ENCODE peak calls at places on chromosomes 6 and 20, in ten cellular contexts. L is astrocyte of the spinal cord, S is fibroblast of lung, D is Calu3, P is brain microvascular endothelial cell, U is GM20000, Z is endothelial cell, X is AG04450, Q is ovary, W is breast epithelium. M is an unnamed sample.

GRCh38 chr6:127999032-127999431 is 98.2 kb upstream of the THEMIS start:
- DNase-seq in L (no peak), S (no peak), D (no peak), P (no peak), U (no peak), Z (no peak), X (no peak), Q (no peak), W (no peak), M (no peak)

GRCh38 chr20:54601831-54602515 is 126.6 kb downstream of the DOK5 start:
- DNase-seq in L (no peak), S (no peak), D (no peak), P (no peak), U (no peak), Z (no peak), X (no peak), Q (no peak), W (no peak), M (no peak)

GRCh38 chr20:20204326-20204725 is 152.0 kb downstream of the CFAP61 start:
- DNase-seq in L (no peak), S (no peak), D (no peak), P (no peak), U (no peak), Z (no peak), X (no peak), Q (no peak), W (no peak), M (no peak)

GRCh38 chr6:151451950-151452749 is at the start of gene RMND1:
- DNase-seq in L (peak), S (peak), D (peak), P (peak), U (peak), Z (peak), X (peak), Q (peak), W (peak), M (peak)

GRCh38 chr6:69867075-69867911 is 937 bp downstream of the COL19A1 start:
- DNase-seq in L (peak), S (peak), D (peak), P (peak), U (peak), Z (peak), X (no peak), Q (peak), W (no peak), M (peak)

GRCh38 chr20:63536241-63536977 is 767 bp downstream of the PTK6 start:
- DNase-seq in L (peak), S (peak), D (peak), P (peak), U (no peak), Z (peak), X (no peak), Q (no peak), W (peak), M (no peak)

GRCh38 chr20:59938696-59939051 is 1.4 kb downstream of the PPP1R3D start:
- DNase-seq in L (no peak), S (no peak), D (no peak), P (no peak), U (no peak), Z (no peak), X (no peak), Q (no peak), W (no peak), M (no peak)

GRCh38 chr20:12063106-12063505 is 145.4 kb downstream of the BTBD3 start:
- DNase-seq in L (no peak), S (no peak), D (no peak), P (no peak), U (no peak), Z (no peak), X (no peak), Q (no peak), W (no peak), M (no peak)

GRCh38 chr6:115551510-115551909 is 509.2 kb downstream of the FRK start:
- DNase-seq in L (no peak), S (peak), D (no peak), P (no peak), U (no peak), Z (no peak), X (no peak), Q (no peak), W (no peak), M (no peak)

GRCh38 chr6:6244624-6245023 is 75.8 kb downstream of the F13A1 start:
- DNase-seq in L (no peak), S (no peak), D (no peak), P (no peak), U (no peak), Z (no peak), X (no peak), Q (no peak), W (no peak), M (no peak)

GRCh38 chr6:25334793-25335192 is 55.6 kb downstream of the CARMIL1 start:
- DNase-seq in L (no peak), S (no peak), D (no peak), P (no peak), U (peak), Z (no peak), X (no peak), Q (no peak), W (no peak), M (no peak)

GRCh38 chr6:64815718-64816117 is 891.3 kb downstream of the EYS start:
- DNase-seq in L (peak), S (peak), D (no peak), P (no peak), U (no peak), Z (no peak), X (no peak), Q (no peak), W (no peak), M (no peak)

GRCh38 chr20:57756921-57757320 is 47.1 kb upstream of the PMEPA1 start:
- DNase-seq in L (no peak), S (no peak), D (no peak), P (no peak), U (no peak), Z (no peak), X (no peak), Q (no peak), W (no peak), M (no peak)

GRCh38 chr6:147135211-147135672 is 69.0 kb upstream of the STXBP5 start:
- DNase-seq in L (peak), S (peak), D (no peak), P (peak), U (no peak), Z (no peak), X (peak), Q (no peak), W (no peak), M (no peak)

GRCh38 chr6:43477235-43478007 is at the start of gene TJAP1:
- DNase-seq in L (peak), S (peak), D (peak), P (peak), U (peak), Z (peak), X (peak), Q (peak), W (peak), M (peak)

GRCh38 chr20:11511816-11512215 is 405.9 kb upstream of the BTBD3 start:
- DNase-seq in L (peak), S (no peak), D (no peak), P (no peak), U (no peak), Z (no peak), X (no peak), Q (no peak), W (no peak), M (no peak)

GRCh38 chr20:48236001-48236400 is 450.7 kb upstream of the SULF2 start:
- DNase-seq in L (no peak), S (no peak), D (no peak), P (no peak), U (no peak), Z (no peak), X (no peak), Q (no peak), W (no peak), M (no peak)

GRCh38 chr6:54244430-54244829 is 63.8 kb upstream of the TINAG start:
- DNase-seq in L (peak), S (peak), D (no peak), P (no peak), U (peak), Z (no peak), X (no peak), Q (no peak), W (no peak), M (no peak)

GRCh38 chr20:8389381-8390368 is 257.6 kb downstream of the PLCB1 start:
- DNase-seq in L (peak), S (peak), D (no peak), P (no peak), U (peak), Z (no peak), X (peak), Q (no peak), W (no peak), M (no peak)

GRCh38 chr6:53066059-53066406 is 829 bp downstream of the FBXO9 start:
- DNase-seq in L (peak), S (peak), D (peak), P (no peak), U (peak), Z (peak), X (no peak), Q (peak), W (no peak), M (no peak)

GRCh38 chr6:16236648-16237199 is 1.7 kb upstream of the GMPR start:
- DNase-seq in L (peak), S (peak), D (no peak), P (peak), U (peak), Z (no peak), X (peak), Q (no peak), W (peak), M (no peak)

GRCh38 chr6:168583821-168584220 is 142.8 kb downstream of the SMOC2 start:
- DNase-seq in L (no peak), S (no peak), D (no peak), P (no peak), U (no peak), Z (no peak), X (no peak), Q (no peak), W (no peak), M (no peak)

GRCh38 chr6:18263561-18264337 is 581 bp downstream of the DEK start:
- DNase-seq in L (peak), S (peak), D (peak), P (no peak), U (no peak), Z (peak), X (no peak), Q (peak), W (no peak), M (peak)

GRCh38 chr6:166520905-166521834 is 65.3 kb downstream of the RAMACL start:
- DNase-seq in L (peak), S (peak), D (no peak), P (peak), U (no peak), Z (no peak), X (no peak), Q (no peak), W (no peak), M (no peak)

GRCh38 chr20:54680872-54681297 is 205.5 kb downstream of the DOK5 start:
- DNase-seq in L (peak), S (peak), D (peak), P (peak), U (peak), Z (peak), X (no peak), Q (peak), W (no peak), M (peak)

GRCh38 chr20:47205577-47206123 is 150.8 kb downstream of the ZMYND8 start:
- DNase-seq in L (peak), S (peak), D (peak), P (peak), U (peak), Z (peak), X (peak), Q (peak), W (no peak), M (no peak)

GRCh38 chr20:63080411-63080810 is 73.6 kb upstream of the BHLHE23 start:
- DNase-seq in L (no peak), S (no peak), D (no peak), P (no peak), U (no peak), Z (no peak), X (no peak), Q (no peak), W (no peak), M (no peak)

GRCh38 chr6:107466062-107466461 is 6.7 kb upstream of the PDSS2 start:
- DNase-seq in L (no peak), S (no peak), D (no peak), P (no peak), U (no peak), Z (no peak), X (no peak), Q (no peak), W (no peak), M (no peak)

GRCh38 chr6:119428647-119429046 is 79.1 kb upstream of the MAN1A1 start:
- DNase-seq in L (no peak), S (no peak), D (no peak), P (no peak), U (no peak), Z (no peak), X (no peak), Q (no peak), W (no peak), M (no peak)

GRCh38 chr20:36482044-36482473 is 59.3 kb upstream of the MYL9 start:
- DNase-seq in L (no peak), S (no peak), D (no peak), P (no peak), U (no peak), Z (no peak), X (no peak), Q (no peak), W (no peak), M (no peak)

GRCh38 chr6:99614430-99615161 is 8.0 kb downstream of the PRDM13 start:
- DNase-seq in L (no peak), S (no peak), D (peak), P (no peak), U (peak), Z (no peak), X (no peak), Q (no peak), W (no peak), M (no peak)

GRCh38 chr6:129184808-129185366 is 301.9 kb downstream of the LAMA2 start:
- DNase-seq in L (peak), S (peak), D (no peak), P (no peak), U (no peak), Z (no peak), X (no peak), Q (no peak), W (no peak), M (no peak)

GRCh38 chr6:12548526-12548925 is 168.0 kb upstream of the PHACTR1 start:
- DNase-seq in L (peak), S (no peak), D (no peak), P (peak), U (no peak), Z (no peak), X (no peak), Q (no peak), W (no peak), M (no peak)

GRCh38 chr20:17648782-17649730 is 33.0 kb downstream of the RRBP1 start:
- DNase-seq in L (peak), S (no peak), D (peak), P (no peak), U (peak), Z (peak), X (no peak), Q (no peak), W (no peak), M (no peak)

GRCh38 chr20:43983904-43984361 is 69.3 kb downstream of the TOX2 start:
- DNase-seq in L (no peak), S (no peak), D (no peak), P (no peak), U (no peak), Z (no peak), X (no peak), Q (no peak), W (no peak), M (no peak)

GRCh38 chr20:62370115-62370806 is 3.1 kb upstream of the LAMA5 start:
- DNase-seq in L (peak), S (peak), D (no peak), P (no peak), U (no peak), Z (no peak), X (no peak), Q (no peak), W (no peak), M (no peak)

GRCh38 chr20:40771848-40772247 is 82.8 kb upstream of the MAFB start:
- DNase-seq in L (no peak), S (no peak), D (no peak), P (no peak), U (no peak), Z (no peak), X (no peak), Q (no peak), W (no peak), M (no peak)

GRCh38 chr6:151321438-151321837 is 69.9 kb downstream of the ZBTB2 start:
- DNase-seq in L (no peak), S (no peak), D (no peak), P (no peak), U (no peak), Z (no peak), X (no peak), Q (no peak), W (no peak), M (no peak)

GRCh38 chr6:23890543-23891227 is 235.3 kb upstream of the NRSN1 start:
- DNase-seq in L (no peak), S (peak), D (no peak), P (no peak), U (no peak), Z (no peak), X (no peak), Q (no peak), W (no peak), M (no peak)
- TF ChIP-seq CTCF in L (no peak), S (no peak), D (no peak), P (no peak), U (no peak), Z (no peak), X (no peak), Q (no peak), W (no peak), M (no peak)

GRCh38 chr6:617485-618100 is 39.3 kb downstream of the HUS1B start:
- DNase-seq in L (no peak), S (no peak), D (no peak), P (no peak), U (no peak), Z (no peak), X (no peak), Q (no peak), W (peak), M (no peak)
- TF ChIP-seq CTCF in L (peak), S (no peak), D (no peak), P (peak), U (no peak), Z (no peak), X (no peak), Q (no peak), W (no peak), M (peak)

GRCh38 chr6:97468981-97469380 is 186.0 kb upstream of the MMS22L start:
- DNase-seq in L (no peak), S (no peak), D (no peak), P (no peak), U (no peak), Z (no peak), X (no peak), Q (no peak), W (no peak), M (no peak)

GRCh38 chr6:97469451-97469850 is 186.4 kb upstream of the MMS22L start:
- DNase-seq in L (no peak), S (no peak), D (no peak), P (no peak), U (no peak), Z (no peak), X (no peak), Q (no peak), W (no peak), M (no peak)

GRCh38 chr6:97462031-97462430 is 179.0 kb upstream of the MMS22L start:
- DNase-seq in L (no peak), S (no peak), D (no peak), P (no peak), U (no peak), Z (no peak), X (no peak), Q (no peak), W (no peak), M (no peak)

GRCh38 chr6:97462944-97463343 is 179.9 kb upstream of the MMS22L start:
- DNase-seq in L (no peak), S (no peak), D (no peak), P (no peak), U (no peak), Z (no peak), X (no peak), Q (no peak), W (no peak), M (no peak)

DNA sequence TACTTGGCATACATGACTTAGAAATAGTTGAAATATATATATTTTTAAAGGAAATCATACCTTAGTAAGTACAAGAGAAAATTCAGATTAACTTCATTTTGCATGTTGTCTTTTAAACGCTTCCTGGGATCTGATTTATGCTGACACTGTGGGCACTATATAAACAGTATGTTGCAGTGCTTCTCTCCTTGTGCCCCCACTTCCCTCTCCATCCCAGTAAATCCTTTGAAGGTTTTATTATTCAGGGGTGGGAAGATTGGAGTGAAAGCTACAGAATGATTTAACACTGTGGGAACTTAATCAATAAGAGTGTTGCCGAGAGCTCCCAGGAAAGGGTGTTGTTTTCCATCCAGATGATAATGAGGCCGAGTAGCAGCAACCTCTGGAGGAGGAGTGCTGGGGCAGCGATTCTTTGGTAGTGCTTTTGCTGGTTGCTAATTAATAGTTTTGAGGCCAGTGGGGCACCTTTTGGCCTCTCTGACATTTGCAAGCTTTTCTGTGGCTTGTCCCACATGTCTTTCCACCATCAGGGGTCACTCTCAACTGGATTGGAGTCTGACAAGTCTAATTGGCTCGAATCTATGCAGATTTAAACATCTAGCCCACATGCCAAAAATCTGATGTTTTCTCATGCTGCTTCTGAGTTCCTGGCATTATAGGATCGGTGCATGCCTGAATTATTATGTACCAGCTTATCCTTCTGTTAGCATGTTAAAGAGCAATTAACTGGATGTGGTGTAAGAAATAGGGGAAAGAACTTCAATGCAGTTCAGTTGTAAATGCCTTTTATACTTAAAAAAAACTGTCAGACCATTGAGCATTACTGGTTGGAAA is 183.1 kb upstream of the MMS22L start:
- DNase-seq in L (no peak), S (no peak), D (no peak), P (no peak), U (no peak), Z (no peak), X (no peak), Q (no peak), W (no peak), M (no peak)
- TF ChIP-seq CTCF in L (no peak), S (no peak), D (no peak), P (peak), U (no peak), Z (no peak), X (no peak), Q (no peak), W (no peak), M (peak)

DNA sequence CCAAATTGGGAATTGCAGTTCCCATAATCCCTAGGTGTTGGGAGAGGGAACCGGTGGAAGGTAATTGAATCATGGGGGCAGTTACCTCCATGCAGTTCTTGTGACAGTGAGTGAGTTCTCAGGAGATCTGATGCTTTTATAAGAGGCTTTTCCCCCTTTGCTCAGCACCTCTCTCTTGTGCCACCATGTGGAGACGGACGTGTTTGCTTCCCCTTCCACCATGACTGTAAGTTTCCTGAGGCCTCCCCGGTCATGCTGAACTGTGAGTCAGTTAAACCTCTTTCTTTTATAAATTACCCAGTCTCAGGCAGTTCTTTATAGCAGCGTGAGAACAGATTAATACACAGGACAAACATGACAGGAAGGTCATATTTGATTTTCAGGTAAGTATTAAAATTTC is 25.3 kb upstream of the HECA start:
- DNase-seq in L (no peak), S (peak), D (no peak), P (peak), U (no peak), Z (peak), X (no peak), Q (no peak), W (no peak), M (no peak)
- TF ChIP-seq CTCF in L (peak), S (peak), D (no peak), P (peak), U (peak), Z (no peak), X (peak), Q (no peak), W (no peak), M (peak)

GRCh38 chr6:131084982-131085381 is 21.9 kb upstream of the EPB41L2 start:
- DNase-seq in L (no peak), S (no peak), D (no peak), P (no peak), U (no peak), Z (no peak), X (no peak), Q (no peak), W (no peak), M (no peak)
- TF ChIP-seq CTCF in L (peak), S (no peak), D (peak), P (peak), U (no peak), Z (no peak), X (peak), Q (no peak), W (no peak), M (peak)